ENCODE peak calls at places on chromosomes 12 and 14, in eight cellular contexts. B is colonic mucosa, G is breast epithelium, Q is HepG2, P is PC-3, H is tibial artery, I is heart left ventricle, J is PC-9. W is an unnamed sample.

GRCh38 chr14:101823081-101823480 is 61.6 kb downstream of the PPP2R5C start:
- DNase-seq in B (no peak), G (no peak), Q (no peak), P (no peak), H (no peak), I (no peak), J (no peak), W (no peak)

GRCh38 chr14:39374846-39375245 is 57.4 kb downstream of the FBXO33 start:
- DNase-seq in B (no peak), G (no peak), Q (no peak), P (peak; percentile 28), H (no peak), I (no peak), J (no peak), W (no peak)

GRCh38 chr12:51217133-51217967 is 512 bp downstream of the POU6F1 start:
- DNase-seq in B (peak; percentile 52), G (peak; percentile 55), Q (no peak), P (no peak), H (peak; percentile 79), I (peak; percentile 61), J (no peak), W (peak; percentile 56)

GRCh38 chr14:27995688-27996087 is 770.9 kb upstream of the FOXG1 start:
- DNase-seq in B (peak; percentile 29), G (no peak), Q (no peak), P (no peak), H (no peak), I (no peak), J (no peak), W (no peak)

GRCh38 chr12:124568431-124569374 is 1.3 kb upstream of the NCOR2 start:
- DNase-seq in B (peak; percentile 67), G (peak; percentile 71), Q (no peak), P (peak; percentile 61), H (peak; percentile 94), I (peak; percentile 85), J (no peak), W (no peak)

GRCh38 chr12:103495158-103495782 is 498 bp downstream of the C12orf42 start:
- DNase-seq in B (peak; percentile 28), G (no peak), Q (no peak), P (no peak), H (no peak), I (no peak), J (no peak), W (peak; percentile 44)

GRCh38 chr14:34650786-34651584 is 21.0 kb upstream of the SNX6 start:
- DNase-seq in B (no peak), G (no peak), Q (no peak), P (peak; percentile 88), H (no peak), I (no peak), J (peak; percentile 88), W (no peak)

GRCh38 chr12:107593713-107594381 is 91.8 kb upstream of the PWP1 start:
- DNase-seq in B (no peak), G (no peak), Q (no peak), P (peak; percentile 39), H (no peak), I (no peak), J (no peak), W (no peak)

GRCh38 chr12:125089083-125089482 is 23.8 kb downstream of the AACS start:
- DNase-seq in B (no peak), G (no peak), Q (no peak), P (no peak), H (no peak), I (no peak), J (no peak), W (no peak)

GRCh38 chr14:99986416-99986815 is 78.8 kb upstream of the EVL start:
- DNase-seq in B (no peak), G (no peak), Q (no peak), P (no peak), H (no peak), I (no peak), J (no peak), W (no peak)

GRCh38 chr14:75614179-75614578 is 35.8 kb downstream of the FLVCR2 start:
- DNase-seq in B (no peak), G (no peak), Q (no peak), P (no peak), H (no peak), I (no peak), J (no peak), W (no peak)

GRCh38 chr12:1912580-1913376 is 5.7 kb downstream of the CACNA2D4 start:
- DNase-seq in B (no peak), G (peak; percentile 13), Q (no peak), P (peak; percentile 47), H (no peak), I (no peak), J (no peak), W (no peak)

GRCh38 chr12:83821967-83822366 is 1090.6 kb downstream of the SLC6A15 start:
- DNase-seq in B (no peak), G (no peak), Q (no peak), P (no peak), H (no peak), I (no peak), J (no peak), W (no peak)

GRCh38 chr14:33589334-33589733 is 361.5 kb downstream of the EGLN3 start:
- DNase-seq in B (no peak), G (peak; percentile 60), Q (no peak), P (peak; percentile 98), H (no peak), I (no peak), J (peak; percentile 90), W (no peak)

GRCh38 chr12:51827925-51828818 is 20.3 kb downstream of the FIGNL2 start:
- DNase-seq in B (peak; percentile 87), G (peak; percentile 41), Q (no peak), P (peak; percentile 86), H (no peak), I (no peak), J (no peak), W (no peak)

GRCh38 chr12:86233126-86233525 is 23.1 kb downstream of the MGAT4C start:
- DNase-seq in B (no peak), G (no peak), Q (no peak), P (peak; percentile 22), H (no peak), I (no peak), J (no peak), W (no peak)

GRCh38 chr12:87991483-87991882 is 37.7 kb downstream of the C12orf50 start:
- DNase-seq in B (no peak), G (no peak), Q (no peak), P (no peak), H (no peak), I (no peak), J (no peak), W (no peak)

GRCh38 chr12:13713746-13714400 is 267.5 kb downstream of the GRIN2B start:
- DNase-seq in B (peak; percentile 60), G (no peak), Q (no peak), P (no peak), H (no peak), I (no peak), J (no peak), W (no peak)

GRCh38 chr12:50634379-50634778 is 129.5 kb upstream of the ATF1 start:
- DNase-seq in B (no peak), G (no peak), Q (no peak), P (no peak), H (no peak), I (no peak), J (no peak), W (no peak)

DNA sequence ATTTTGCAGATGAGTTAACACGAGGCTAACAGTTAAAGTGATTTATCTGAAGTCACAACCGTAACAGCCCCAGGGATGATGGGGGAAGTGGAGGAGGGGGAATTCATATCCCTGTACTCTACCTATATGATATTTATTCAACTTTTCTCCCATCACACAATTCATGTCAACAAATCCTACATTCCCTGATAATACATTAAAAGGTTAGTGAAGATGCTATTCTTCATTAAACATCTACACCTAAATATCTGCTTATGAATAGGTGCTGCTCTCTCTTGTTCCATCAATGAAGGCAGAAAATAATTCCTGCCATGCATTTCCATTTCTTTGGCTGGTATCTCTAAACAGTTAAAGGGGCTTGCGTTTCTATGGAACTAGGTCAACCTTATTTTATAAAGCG is 6.8 kb downstream of the YBX3 start:
- DNase-seq in B (no peak), G (no peak), Q (no peak), P (no peak), H (no peak), I (no peak), J (no peak), W (no peak)
- H3K4me1 ChIP-seq in B (peaks cover 5% of the 10 kb centered on the region), G (peaks cover 18% of the 10 kb centered on the region), Q (peaks cover 44% of the 10 kb centered on the region), P (peaks cover 54% of the 10 kb centered on the region), H (peaks cover 33% of the 10 kb centered on the region), I (peaks cover 53% of the 10 kb centered on the region), J (peaks cover 56% of the 10 kb centered on the region), W (peaks cover 24% of the 10 kb centered on the region)

DNA sequence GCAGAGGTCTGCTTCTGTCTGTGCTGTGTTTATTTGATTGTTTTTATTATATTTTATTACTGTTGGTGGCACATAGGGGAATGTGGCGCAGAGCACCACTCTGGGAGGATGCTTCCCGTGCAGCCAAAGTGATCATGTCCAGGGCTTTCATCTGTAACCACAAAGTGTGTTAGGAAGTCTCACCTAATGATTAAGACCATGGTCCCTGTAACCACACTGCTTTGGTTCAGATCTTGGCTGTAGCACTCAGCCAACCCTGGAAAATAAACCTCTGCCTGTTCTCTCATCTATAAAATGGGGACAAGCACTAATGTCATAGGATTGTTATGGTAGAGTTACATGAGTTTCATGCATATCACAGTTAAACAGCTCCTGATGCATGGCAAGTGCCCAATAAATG is 1.9 kb downstream of the RESF1 start:
- DNase-seq in B (no peak), G (no peak), Q (no peak), P (no peak), H (no peak), I (no peak), J (no peak), W (no peak)
- H3K4me3 ChIP-seq in B (peak overlapping the region; percentile 50), G (peak overlapping the region; percentile 70), Q (no peak overlapping the region), P (peak overlapping the region; percentile 90), H (peak overlapping the region; percentile 74), I (peak overlapping the region; percentile 86), J (no peak overlapping the region), W (peak overlapping the region; percentile 75)

GRCh38 chr14:102975662-102976061 is 53.2 kb downstream of the AMN start:
- DNase-seq in B (no peak), G (no peak), Q (no peak), P (no peak), H (no peak), I (no peak), J (no peak), W (no peak)
- TF ChIP-seq CTCF in B (no peak), G (no peak), Q (no peak), P (peak; percentile 25), H (no peak), I (no peak), J (no peak), W (no peak)

DNA sequence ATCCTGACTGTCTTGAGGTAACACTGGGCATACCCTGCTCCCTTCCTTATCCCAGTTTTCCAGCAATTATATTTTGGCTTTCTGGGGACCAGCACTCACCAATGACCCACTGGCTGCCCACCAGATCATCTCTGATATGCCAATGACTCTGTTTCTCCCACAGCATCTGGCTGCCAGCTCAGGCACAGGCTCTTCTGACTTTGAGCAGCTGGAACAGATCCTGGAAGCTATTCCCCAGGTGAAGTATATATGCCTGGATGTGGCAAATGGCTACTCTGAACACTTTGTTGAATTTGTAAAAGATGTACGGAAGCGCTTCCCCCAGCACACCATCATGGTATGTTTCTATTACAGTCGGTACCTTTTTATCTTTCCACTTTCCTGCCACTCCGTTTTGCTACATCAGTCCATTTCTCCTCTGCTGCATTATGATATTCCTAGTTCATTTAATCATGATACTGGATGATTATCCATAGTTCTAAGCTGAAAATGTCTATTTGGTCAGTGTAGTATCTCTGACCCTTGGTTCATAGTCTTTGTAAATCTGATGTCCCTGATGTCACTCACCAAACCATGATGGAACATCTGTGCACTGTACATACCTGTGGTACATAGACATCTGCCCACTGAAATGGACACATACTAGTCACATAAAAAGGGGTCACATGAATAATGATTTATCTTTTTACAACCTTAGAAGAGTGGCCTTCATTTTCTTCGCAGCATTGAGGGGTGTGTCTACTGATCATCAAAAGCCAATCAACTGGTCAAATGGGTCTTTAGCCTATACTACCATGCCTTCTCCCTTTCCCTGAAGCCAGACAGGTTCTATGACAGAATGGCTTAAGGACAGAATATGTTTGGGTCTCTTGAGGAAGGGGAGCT is 3.3 kb downstream of the GMPR2 start:
- DNase-seq in B (no peak), G (no peak), Q (no peak), P (no peak), H (peak; percentile 4), I (no peak), J (no peak), W (no peak)
- H3K4me1 ChIP-seq in B (peaks cover 4% of the 10 kb centered on the region), G (peaks cover 34% of the 10 kb centered on the region), Q (peaks cover 41% of the 10 kb centered on the region), P (peaks cover 50% of the 10 kb centered on the region), H (peaks cover 38% of the 10 kb centered on the region), I (peaks cover 63% of the 10 kb centered on the region), J (peaks cover 12% of the 10 kb centered on the region), W (peaks cover 48% of the 10 kb centered on the region)

W was measured in CD8-positive, alpha-beta T cell.